ENCODE peak calls at places on chromosomes 5 and 9, in ten cellular contexts. Y, F, H, D, Z, N, A, O, U and Q are unnamed samples.

GRCh38 chr9:134959971-134960310 is 42.2 kb upstream of the FCN1 start:
- DNase-seq in Y (no peak), F (no peak), H (no peak), D (no peak), Z (no peak), N (no peak), A (no peak), O (no peak), U (no peak), Q (no peak)

GRCh38 chr9:4489562-4489918 is 728 bp upstream of the SLC1A1 start:
- DNase-seq in Y (no peak), F (no peak), H (no peak), D (peak), Z (no peak), N (no peak), A (no peak), O (peak), U (no peak), Q (no peak)

GRCh38 chr9:108104991-108105390 is 615.4 kb upstream of the KLF4 start:
- DNase-seq in Y (no peak), F (no peak), H (no peak), D (no peak), Z (no peak), N (no peak), A (no peak), O (no peak), U (no peak), Q (no peak)

GRCh38 chr5:65034782-65035181 is 266.1 kb downstream of the CWC27 start:
- DNase-seq in Y (no peak), F (no peak), H (no peak), D (peak), Z (no peak), N (no peak), A (no peak), O (no peak), U (no peak), Q (no peak)

GRCh38 chr5:54900906-54901725 is 84.3 kb downstream of the ESM1 start:
- DNase-seq in Y (no peak), F (no peak), H (no peak), D (peak), Z (no peak), N (peak), A (peak), O (peak), U (peak), Q (no peak)

GRCh38 chr5:119200795-119201194 is 129.9 kb downstream of the DMXL1 start:
- DNase-seq in Y (no peak), F (no peak), H (no peak), D (no peak), Z (no peak), N (no peak), A (no peak), O (no peak), U (no peak), Q (no peak)

GRCh38 chr5:79284852-79285251 is 48.9 kb downstream of the JMY start:
- DNase-seq in Y (no peak), F (no peak), H (no peak), D (no peak), Z (no peak), N (no peak), A (no peak), O (no peak), U (no peak), Q (no peak)

GRCh38 chr9:128059365-128059983 is 7.6 kb downstream of the NAIF1 start:
- DNase-seq in Y (no peak), F (no peak), H (no peak), D (no peak), Z (no peak), N (no peak), A (no peak), O (no peak), U (no peak), Q (no peak)

GRCh38 chr5:18736051-18736398 is 1101.8 kb downstream of the TAF11L14 start:
- DNase-seq in Y (no peak), F (no peak), H (no peak), D (no peak), Z (no peak), N (no peak), A (no peak), O (no peak), U (no peak), Q (no peak)

GRCh38 chr5:150391064-150391834 is 21.5 kb downstream of the CD74 start:
- DNase-seq in Y (no peak), F (no peak), H (no peak), D (no peak), Z (no peak), N (no peak), A (no peak), O (no peak), U (no peak), Q (no peak)

GRCh38 chr5:56320686-56321085 is 87.6 kb upstream of the ANKRD55 start:
- DNase-seq in Y (no peak), F (no peak), H (no peak), D (no peak), Z (no peak), N (no peak), A (no peak), O (no peak), U (no peak), Q (no peak)

GRCh38 chr5:122661496-122662180 is 113.2 kb upstream of the SNX2 start:
- DNase-seq in Y (peak), F (no peak), H (no peak), D (no peak), Z (no peak), N (no peak), A (no peak), O (peak), U (no peak), Q (no peak)